ENCODE peak calls at places on chromosome X, in seven cellular contexts. One of them, this sample, is unnamed.

GRCh38 chrX:46630141-46630540 is 56.6 kb downstream of the CHST7 start:
- DNase-seq in uterus: no peak
- DNase-seq in CD8-positive, alpha-beta T cell: no peak
- DNase-seq in foreskin fibroblast: peak; percentile 26
- DNase-seq in neural progenitor cell: no peak
- DNase-seq in heart left ventricle: no peak
- DNase-seq in retinal pigment epithelial cell: peak; percentile 29
- DNase-seq in this sample: no peak

GRCh38 chrX:88988796-88989195 is 241.8 kb downstream of the CPXCR1 start:
- DNase-seq in uterus: no peak
- DNase-seq in CD8-positive, alpha-beta T cell: no peak
- DNase-seq in foreskin fibroblast: no peak
- DNase-seq in neural progenitor cell: no peak
- DNase-seq in heart left ventricle: no peak
- DNase-seq in retinal pigment epithelial cell: no peak
- DNase-seq in this sample: no peak

GRCh38 chrX:49276671-49277519 is 7.3 kb downstream of the PPP1R3F start:
- DNase-seq in uterus: peak; percentile 8
- DNase-seq in CD8-positive, alpha-beta T cell: no peak
- DNase-seq in foreskin fibroblast: no peak
- DNase-seq in neural progenitor cell: no peak
- DNase-seq in heart left ventricle: no peak
- DNase-seq in retinal pigment epithelial cell: no peak
- DNase-seq in this sample: no peak

GRCh38 chrX:7088968-7089615 is 58.4 kb upstream of the STS start:
- DNase-seq in uterus: no peak
- DNase-seq in CD8-positive, alpha-beta T cell: peak; percentile 18
- DNase-seq in foreskin fibroblast: no peak
- DNase-seq in neural progenitor cell: peak; percentile 26
- DNase-seq in heart left ventricle: no peak
- DNase-seq in retinal pigment epithelial cell: no peak
- DNase-seq in this sample: no peak

GRCh38 chrX:153598541-153599191 is at the start of gene CCNQ:
- DNase-seq in uterus: no peak
- DNase-seq in CD8-positive, alpha-beta T cell: peak; percentile 0
- DNase-seq in foreskin fibroblast: no peak
- DNase-seq in neural progenitor cell: peak; percentile 60
- DNase-seq in heart left ventricle: no peak
- DNase-seq in retinal pigment epithelial cell: no peak
- DNase-seq in this sample: no peak

GRCh38 chrX:14942341-14942740 is 69.1 kb downstream of the MOSPD2 start:
- DNase-seq in uterus: no peak
- DNase-seq in CD8-positive, alpha-beta T cell: no peak
- DNase-seq in foreskin fibroblast: no peak
- DNase-seq in neural progenitor cell: no peak
- DNase-seq in heart left ventricle: no peak
- DNase-seq in retinal pigment epithelial cell: no peak
- DNase-seq in this sample: no peak

GRCh38 chrX:130575831-130576404 is 174.1 kb downstream of the RBMX2 start:
- DNase-seq in uterus: peak; percentile 19
- DNase-seq in CD8-positive, alpha-beta T cell: no peak
- DNase-seq in foreskin fibroblast: peak; percentile 12
- DNase-seq in neural progenitor cell: peak; percentile 57
- DNase-seq in heart left ventricle: peak; percentile 33
- DNase-seq in retinal pigment epithelial cell: no peak
- DNase-seq in this sample: no peak

GRCh38 chrX:15336023-15336413 is 695 bp upstream of the PIGA start:
- DNase-seq in uterus: no peak
- DNase-seq in CD8-positive, alpha-beta T cell: peak; percentile 1
- DNase-seq in foreskin fibroblast: peak; percentile 24
- DNase-seq in neural progenitor cell: peak; percentile 35
- DNase-seq in heart left ventricle: no peak
- DNase-seq in retinal pigment epithelial cell: peak; percentile 35
- DNase-seq in this sample: peak; percentile 29

GRCh38 chrX:49037883-49038475 is 5.2 kb downstream of the TFE3 start:
- DNase-seq in uterus: no peak
- DNase-seq in CD8-positive, alpha-beta T cell: no peak
- DNase-seq in foreskin fibroblast: peak; percentile 48
- DNase-seq in neural progenitor cell: no peak
- DNase-seq in heart left ventricle: no peak
- DNase-seq in retinal pigment epithelial cell: no peak
- DNase-seq in this sample: no peak

GRCh38 chrX:130171446-130172126 is at the start of gene RAB33A:
- DNase-seq in uterus: peak; percentile 29
- DNase-seq in CD8-positive, alpha-beta T cell: peak; percentile 31
- DNase-seq in foreskin fibroblast: no peak
- DNase-seq in neural progenitor cell: peak; percentile 56
- DNase-seq in heart left ventricle: no peak
- DNase-seq in retinal pigment epithelial cell: no peak
- DNase-seq in this sample: no peak

GRCh38 chrX:42803320-42803719 is 25.4 kb upstream of the PPP1R2C start:
- DNase-seq in uterus: no peak
- DNase-seq in CD8-positive, alpha-beta T cell: no peak
- DNase-seq in foreskin fibroblast: peak; percentile 2
- DNase-seq in neural progenitor cell: no peak
- DNase-seq in heart left ventricle: no peak
- DNase-seq in retinal pigment epithelial cell: peak; percentile 4
- DNase-seq in this sample: no peak

GRCh38 chrX:386768-387575 is at the start of gene PPP2R3B:
- DNase-seq in uterus: peak; percentile 99
- DNase-seq in CD8-positive, alpha-beta T cell: peak; percentile 98
- DNase-seq in foreskin fibroblast: peak; percentile 98
- DNase-seq in neural progenitor cell: peak; percentile 99
- DNase-seq in heart left ventricle: peak; percentile 100
- DNase-seq in retinal pigment epithelial cell: peak; percentile 89
- DNase-seq in this sample: peak; percentile 81

GRCh38 chrX:134013092-134013497 is 27.7 kb upstream of the GPC3 start:
- DNase-seq in uterus: no peak
- DNase-seq in CD8-positive, alpha-beta T cell: no peak
- DNase-seq in foreskin fibroblast: no peak
- DNase-seq in neural progenitor cell: no peak
- DNase-seq in heart left ventricle: no peak
- DNase-seq in retinal pigment epithelial cell: no peak
- DNase-seq in this sample: no peak

GRCh38 chrX:38172596-38172995 is 48.1 kb downstream of the SRPX start:
- DNase-seq in uterus: no peak
- DNase-seq in CD8-positive, alpha-beta T cell: no peak
- DNase-seq in foreskin fibroblast: no peak
- DNase-seq in neural progenitor cell: no peak
- DNase-seq in heart left ventricle: no peak
- DNase-seq in retinal pigment epithelial cell: no peak
- DNase-seq in this sample: no peak

GRCh38 chrX:18994713-18995112 is 10.8 kb upstream of the PHKA2 start:
- DNase-seq in uterus: no peak
- DNase-seq in CD8-positive, alpha-beta T cell: no peak
- DNase-seq in foreskin fibroblast: peak; percentile 68
- DNase-seq in neural progenitor cell: no peak
- DNase-seq in heart left ventricle: no peak
- DNase-seq in retinal pigment epithelial cell: no peak
- DNase-seq in this sample: peak; percentile 31

GRCh38 chrX:38514014-38514854 is 47.1 kb upstream of the TSPAN7 start:
- DNase-seq in uterus: no peak
- DNase-seq in CD8-positive, alpha-beta T cell: no peak
- DNase-seq in foreskin fibroblast: no peak
- DNase-seq in neural progenitor cell: no peak
- DNase-seq in heart left ventricle: no peak
- DNase-seq in retinal pigment epithelial cell: no peak
- DNase-seq in this sample: no peak

GRCh38 chrX:17859609-17860178 is 1.4 kb downstream of the RAI2 start:
- DNase-seq in uterus: no peak
- DNase-seq in CD8-positive, alpha-beta T cell: peak; percentile 2
- DNase-seq in foreskin fibroblast: no peak
- DNase-seq in neural progenitor cell: peak; percentile 16
- DNase-seq in heart left ventricle: no peak
- DNase-seq in retinal pigment epithelial cell: no peak
- DNase-seq in this sample: no peak

GRCh38 chrX:102833136-102833535 is 103.9 kb upstream of the RAB40AL start:
- DNase-seq in uterus: no peak
- DNase-seq in CD8-positive, alpha-beta T cell: no peak
- DNase-seq in foreskin fibroblast: no peak
- DNase-seq in neural progenitor cell: no peak
- DNase-seq in heart left ventricle: no peak
- DNase-seq in retinal pigment epithelial cell: no peak
- DNase-seq in this sample: no peak

GRCh38 chrX:9897761-9898161 is 69.4 kb upstream of the CLDN34 start:
- DNase-seq in uterus: no peak
- DNase-seq in CD8-positive, alpha-beta T cell: no peak
- DNase-seq in foreskin fibroblast: peak; percentile 78
- DNase-seq in neural progenitor cell: no peak
- DNase-seq in heart left ventricle: no peak
- DNase-seq in retinal pigment epithelial cell: no peak
- DNase-seq in this sample: no peak

GRCh38 chrX:104351173-104351769 is 96.5 kb upstream of the ESX1 start:
- DNase-seq in uterus: no peak
- DNase-seq in CD8-positive, alpha-beta T cell: no peak
- DNase-seq in foreskin fibroblast: peak; percentile 66
- DNase-seq in neural progenitor cell: no peak
- DNase-seq in heart left ventricle: no peak
- DNase-seq in retinal pigment epithelial cell: peak; percentile 48
- DNase-seq in this sample: peak; percentile 65

GRCh38 chrX:357693-358471 is 28.8 kb downstream of the PPP2R3B start:
- DNase-seq in uterus: no peak
- DNase-seq in CD8-positive, alpha-beta T cell: peak; percentile 24
- DNase-seq in foreskin fibroblast: peak; percentile 61
- DNase-seq in neural progenitor cell: no peak
- DNase-seq in heart left ventricle: no peak
- DNase-seq in retinal pigment epithelial cell: no peak
- DNase-seq in this sample: peak; percentile 10

GRCh38 chrX:37420756-37421155 is 71.6 kb downstream of the PRRG1 start:
- DNase-seq in uterus: no peak
- DNase-seq in CD8-positive, alpha-beta T cell: no peak
- DNase-seq in foreskin fibroblast: no peak
- DNase-seq in neural progenitor cell: no peak
- DNase-seq in heart left ventricle: no peak
- DNase-seq in retinal pigment epithelial cell: no peak
- DNase-seq in this sample: no peak

GRCh38 chrX:120408168-120408567 is 46.3 kb downstream of the ATP1B4 start:
- DNase-seq in uterus: no peak
- DNase-seq in CD8-positive, alpha-beta T cell: no peak
- DNase-seq in foreskin fibroblast: no peak
- DNase-seq in neural progenitor cell: no peak
- DNase-seq in heart left ventricle: no peak
- DNase-seq in retinal pigment epithelial cell: no peak
- DNase-seq in this sample: no peak

GRCh38 chrX:141341341-141341740 is 99.0 kb upstream of the SPANXC start:
- DNase-seq in uterus: no peak
- DNase-seq in CD8-positive, alpha-beta T cell: no peak
- DNase-seq in foreskin fibroblast: peak; percentile 12
- DNase-seq in neural progenitor cell: no peak
- DNase-seq in heart left ventricle: no peak
- DNase-seq in retinal pigment epithelial cell: peak; percentile 22
- DNase-seq in this sample: peak; percentile 7

GRCh38 chrX:53682885-53683555 is 3.5 kb downstream of the HUWE1 start:
- DNase-seq in uterus: no peak
- DNase-seq in CD8-positive, alpha-beta T cell: peak; percentile 2
- DNase-seq in foreskin fibroblast: peak; percentile 25
- DNase-seq in neural progenitor cell: peak; percentile 50
- DNase-seq in heart left ventricle: peak; percentile 32
- DNase-seq in retinal pigment epithelial cell: no peak
- DNase-seq in this sample: no peak

GRCh38 chrX:51568586-51568985 is 50.1 kb downstream of the CENPVL3 start:
- DNase-seq in uterus: no peak
- DNase-seq in CD8-positive, alpha-beta T cell: no peak
- DNase-seq in foreskin fibroblast: peak; percentile 72
- DNase-seq in neural progenitor cell: no peak
- DNase-seq in heart left ventricle: no peak
- DNase-seq in retinal pigment epithelial cell: no peak
- DNase-seq in this sample: no peak

GRCh38 chrX:113929004-113929403 is 654.9 kb upstream of the HTR2C start:
- DNase-seq in uterus: no peak
- DNase-seq in CD8-positive, alpha-beta T cell: no peak
- DNase-seq in foreskin fibroblast: no peak
- DNase-seq in neural progenitor cell: peak; percentile 91
- DNase-seq in heart left ventricle: no peak
- DNase-seq in retinal pigment epithelial cell: peak; percentile 63
- DNase-seq in this sample: peak; percentile 7

GRCh38 chrX:1493877-1494510 is 41.3 kb upstream of the ASMTL start:
- DNase-seq in uterus: no peak
- DNase-seq in CD8-positive, alpha-beta T cell: no peak
- DNase-seq in foreskin fibroblast: no peak
- DNase-seq in neural progenitor cell: peak; percentile 30
- DNase-seq in heart left ventricle: no peak
- DNase-seq in retinal pigment epithelial cell: no peak
- DNase-seq in this sample: no peak

GRCh38 chrX:66408507-66408906 is 230.4 kb downstream of the EDA2R start:
- DNase-seq in uterus: no peak
- DNase-seq in CD8-positive, alpha-beta T cell: no peak
- DNase-seq in foreskin fibroblast: no peak
- DNase-seq in neural progenitor cell: no peak
- DNase-seq in heart left ventricle: no peak
- DNase-seq in retinal pigment epithelial cell: no peak
- DNase-seq in this sample: no peak

GRCh38 chrX:75623535-75623934 is 100.7 kb upstream of the ZDHHC15 start:
- DNase-seq in uterus: no peak
- DNase-seq in CD8-positive, alpha-beta T cell: no peak
- DNase-seq in foreskin fibroblast: no peak
- DNase-seq in neural progenitor cell: peak; percentile 16
- DNase-seq in heart left ventricle: no peak
- DNase-seq in retinal pigment epithelial cell: no peak
- DNase-seq in this sample: no peak
- TF ChIP-seq CTCF in uterus: no peak
- TF ChIP-seq CTCF in CD8-positive, alpha-beta T cell: no peak
- TF ChIP-seq CTCF in foreskin fibroblast: no peak
- TF ChIP-seq CTCF in neural progenitor cell: peak; percentile 49
- TF ChIP-seq CTCF in heart left ventricle: peak; percentile 16
- TF ChIP-seq CTCF in retinal pigment epithelial cell: peak; percentile 25
- TF ChIP-seq CTCF in this sample: no peak

GRCh38 chrX:57137481-57137880 is 284 bp upstream of the SPIN2A start:
- DNase-seq in uterus: no peak
- DNase-seq in CD8-positive, alpha-beta T cell: no peak
- DNase-seq in foreskin fibroblast: peak; percentile 14
- DNase-seq in neural progenitor cell: peak; percentile 7
- DNase-seq in heart left ventricle: no peak
- DNase-seq in retinal pigment epithelial cell: no peak
- DNase-seq in this sample: no peak
- H3K4me3 ChIP-seq in uterus: no peak overlapping the region
- H3K4me3 ChIP-seq in CD8-positive, alpha-beta T cell: no peak overlapping the region
- H3K4me3 ChIP-seq in foreskin fibroblast: peak overlapping the region; percentile 57
- H3K4me3 ChIP-seq in neural progenitor cell: peak overlapping the region; percentile 34
- H3K4me3 ChIP-seq in heart left ventricle: peak overlapping the region; percentile 16
- H3K4me3 ChIP-seq in retinal pigment epithelial cell: peak overlapping the region; percentile 42
- H3K4me3 ChIP-seq in this sample: no peak overlapping the region

GRCh38 chrX:30513284-30513683 is 64.3 kb downstream of the TASL start:
- DNase-seq in uterus: no peak
- DNase-seq in CD8-positive, alpha-beta T cell: no peak
- DNase-seq in foreskin fibroblast: no peak
- DNase-seq in neural progenitor cell: peak; percentile 6
- DNase-seq in heart left ventricle: no peak
- DNase-seq in retinal pigment epithelial cell: no peak
- DNase-seq in this sample: no peak
- TF ChIP-seq CTCF in uterus: no peak
- TF ChIP-seq CTCF in CD8-positive, alpha-beta T cell: no peak
- TF ChIP-seq CTCF in foreskin fibroblast: peak; percentile 25
- TF ChIP-seq CTCF in neural progenitor cell: peak; percentile 60
- TF ChIP-seq CTCF in heart left ventricle: no peak
- TF ChIP-seq CTCF in retinal pigment epithelial cell: peak; percentile 57
- TF ChIP-seq CTCF in this sample: peak; percentile 56

DNA sequence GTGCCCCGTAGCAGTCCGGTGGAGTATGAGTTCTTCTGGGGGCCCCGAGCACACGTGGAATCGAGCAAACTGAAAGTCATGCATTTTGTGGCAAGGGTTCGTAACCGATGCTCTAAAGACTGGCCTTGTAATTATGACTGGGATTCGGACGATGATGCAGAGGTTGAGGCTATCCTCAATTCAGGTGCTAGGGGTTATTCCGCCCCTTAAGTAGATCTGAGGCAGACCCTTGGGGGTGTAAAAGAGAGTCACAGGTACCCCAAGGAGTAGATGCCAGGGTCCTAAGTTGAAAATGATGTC is 848 bp downstream of the MAGEH1 start:
- DNase-seq in uterus: no peak
- DNase-seq in CD8-positive, alpha-beta T cell: no peak
- DNase-seq in foreskin fibroblast: no peak
- DNase-seq in neural progenitor cell: no peak
- DNase-seq in heart left ventricle: no peak
- DNase-seq in retinal pigment epithelial cell: no peak
- DNase-seq in this sample: no peak
- H3K4me3 ChIP-seq in uterus: peak overlapping the region; percentile 42
- H3K4me3 ChIP-seq in CD8-positive, alpha-beta T cell: peak overlapping the region; percentile 86
- H3K4me3 ChIP-seq in foreskin fibroblast: peak overlapping the region; percentile 84
- H3K4me3 ChIP-seq in neural progenitor cell: peak overlapping the region; percentile 73
- H3K4me3 ChIP-seq in heart left ventricle: peak overlapping the region; percentile 76
- H3K4me3 ChIP-seq in retinal pigment epithelial cell: peak overlapping the region; percentile 68
- H3K4me3 ChIP-seq in this sample: peak overlapping the region; percentile 55